ENCODE peak calls at places on chromosomes 7 and 10, in ten cellular contexts. One of them, this sample, is unnamed.

GRCh38 chr10:75397571-75397921 is 4.0 kb downstream of the ZNF503 start:
- DNase-seq in keratinocyte: no peak
- DNase-seq in ecto neural progenitor cell: no peak
- DNase-seq in AG10803: no peak
- DNase-seq in mammary epithelial cell: peak
- DNase-seq in amygdala: no peak
- DNase-seq in stimulated activated CD4-positive, alpha-beta T cell treated with anti-CD3 and anti-CD28 coated beads, Interleukin-12 subunit alpha, Interleukin-12 subunit beta, amount 100 ng/mL, for 48 hours: no peak
- DNase-seq in OCI-LY7: no peak
- DNase-seq in COLO829: no peak
- DNase-seq in iPS DF 6.9: no peak
- DNase-seq in this sample: no peak

GRCh38 chr10:31142026-31142425 is 110.4 kb upstream of the ZNF438 start:
- DNase-seq in mammary epithelial cell: peak
- DNase-seq in iPS DF 6.9: no peak
- DNase-seq in amygdala: no peak
- DNase-seq in ecto neural progenitor cell: no peak
- DNase-seq in AG10803: peak
- DNase-seq in OCI-LY7: no peak
- DNase-seq in stimulated activated CD4-positive, alpha-beta T cell treated with anti-CD3 and anti-CD28 coated beads, Interleukin-12 subunit alpha, Interleukin-12 subunit beta, amount 100 ng/mL, for 48 hours: no peak
- DNase-seq in COLO829: no peak
- DNase-seq in keratinocyte: no peak
- DNase-seq in this sample: peak

GRCh38 chr7:7970620-7971307 is 2.2 kb downstream of the GLCCI1 start:
- DNase-seq in ecto neural progenitor cell: no peak
- DNase-seq in COLO829: no peak
- DNase-seq in keratinocyte: no peak
- DNase-seq in iPS DF 6.9: no peak
- DNase-seq in mammary epithelial cell: peak
- DNase-seq in amygdala: no peak
- DNase-seq in stimulated activated CD4-positive, alpha-beta T cell treated with anti-CD3 and anti-CD28 coated beads, Interleukin-12 subunit alpha, Interleukin-12 subunit beta, amount 100 ng/mL, for 48 hours: no peak
- DNase-seq in AG10803: no peak
- DNase-seq in OCI-LY7: peak
- DNase-seq in this sample: peak

GRCh38 chr7:27686315-27686714 is 23.6 kb upstream of the HIBADH start:
- DNase-seq in COLO829: no peak
- DNase-seq in ecto neural progenitor cell: no peak
- DNase-seq in OCI-LY7: no peak
- DNase-seq in stimulated activated CD4-positive, alpha-beta T cell treated with anti-CD3 and anti-CD28 coated beads, Interleukin-12 subunit alpha, Interleukin-12 subunit beta, amount 100 ng/mL, for 48 hours: no peak
- DNase-seq in amygdala: no peak
- DNase-seq in keratinocyte: no peak
- DNase-seq in mammary epithelial cell: no peak
- DNase-seq in iPS DF 6.9: no peak
- DNase-seq in AG10803: peak
- DNase-seq in this sample: no peak

GRCh38 chr7:29278362-29279070 is 83.9 kb downstream of the CHN2 start:
- DNase-seq in amygdala: no peak
- DNase-seq in ecto neural progenitor cell: no peak
- DNase-seq in stimulated activated CD4-positive, alpha-beta T cell treated with anti-CD3 and anti-CD28 coated beads, Interleukin-12 subunit alpha, Interleukin-12 subunit beta, amount 100 ng/mL, for 48 hours: no peak
- DNase-seq in iPS DF 6.9: no peak
- DNase-seq in keratinocyte: no peak
- DNase-seq in AG10803: no peak
- DNase-seq in COLO829: no peak
- DNase-seq in mammary epithelial cell: no peak
- DNase-seq in OCI-LY7: no peak
- DNase-seq in this sample: no peak

GRCh38 chr7:151785681-151785965 is 91.3 kb downstream of the PRKAG2 start:
- DNase-seq in mammary epithelial cell: no peak
- DNase-seq in COLO829: no peak
- DNase-seq in AG10803: no peak
- DNase-seq in iPS DF 6.9: no peak
- DNase-seq in stimulated activated CD4-positive, alpha-beta T cell treated with anti-CD3 and anti-CD28 coated beads, Interleukin-12 subunit alpha, Interleukin-12 subunit beta, amount 100 ng/mL, for 48 hours: no peak
- DNase-seq in amygdala: no peak
- DNase-seq in keratinocyte: no peak
- DNase-seq in ecto neural progenitor cell: no peak
- DNase-seq in OCI-LY7: no peak
- DNase-seq in this sample: no peak

GRCh38 chr7:66250711-66251110 is 45.6 kb downstream of the TPST1 start:
- DNase-seq in AG10803: peak
- DNase-seq in ecto neural progenitor cell: no peak
- DNase-seq in stimulated activated CD4-positive, alpha-beta T cell treated with anti-CD3 and anti-CD28 coated beads, Interleukin-12 subunit alpha, Interleukin-12 subunit beta, amount 100 ng/mL, for 48 hours: no peak
- DNase-seq in keratinocyte: peak
- DNase-seq in iPS DF 6.9: no peak
- DNase-seq in mammary epithelial cell: peak
- DNase-seq in COLO829: peak
- DNase-seq in amygdala: no peak
- DNase-seq in OCI-LY7: no peak
- DNase-seq in this sample: no peak

GRCh38 chr7:12314199-12314598 is 89.5 kb downstream of the VWDE start:
- DNase-seq in OCI-LY7: no peak
- DNase-seq in amygdala: no peak
- DNase-seq in iPS DF 6.9: no peak
- DNase-seq in COLO829: no peak
- DNase-seq in stimulated activated CD4-positive, alpha-beta T cell treated with anti-CD3 and anti-CD28 coated beads, Interleukin-12 subunit alpha, Interleukin-12 subunit beta, amount 100 ng/mL, for 48 hours: no peak
- DNase-seq in ecto neural progenitor cell: no peak
- DNase-seq in keratinocyte: no peak
- DNase-seq in mammary epithelial cell: no peak
- DNase-seq in AG10803: no peak
- DNase-seq in this sample: no peak

This sample was measured in AG08395.